ENCODE peak calls at places on chromosomes 4 and X, in ten cellular contexts. I is stimulated activated CD8-positive, alpha-beta memory T cell treated with anti-CD3 and anti-CD28 coated beads, Interleukin-15, amount 100 ng/mL, for 24 hours; L is KBM-7; Y is T-helper 1 cell; H is fibroblast of pulmonary artery; P is activated CD4-positive, CD25-positive, alpha-beta regulatory T cell; S is heart right ventricle; G is activated naive CD4-positive, alpha-beta T cell treated with anti-CD3 and anti-CD28 coated beads for 36 hours; D is aorta; B is A172. U is an unnamed sample.

GRCh38 chrX:110089656-110090404 is 86.9 kb downstream of the TMEM164 start:
- DNase-seq in I (no peak), P (no peak), L (peak), H (peak), D (no peak), G (no peak), B (peak), Y (no peak), S (no peak), U (no peak)

GRCh38 chrX:10360121-10360520 is 203.3 kb downstream of the CLCN4 start:
- DNase-seq in L (no peak), D (no peak), H (no peak), Y (no peak), G (no peak), I (no peak), B (peak), S (no peak), P (no peak), U (no peak)

GRCh38 chr4:85402371-85402770 is 72.6 kb upstream of the ARHGAP24 start:
- DNase-seq in H (peak), S (peak), L (no peak), D (no peak), G (no peak), I (no peak), B (no peak), Y (no peak), P (no peak), U (no peak)

GRCh38 chr4:14410469-14410868 is 591.8 kb upstream of the CPEB2 start:
- DNase-seq in B (no peak), G (no peak), S (no peak), H (no peak), D (no peak), L (no peak), P (no peak), Y (no peak), I (no peak), U (no peak)

GRCh38 chr4:94813221-94813620 is 55.5 kb downstream of the BMPR1B start:
- DNase-seq in G (no peak), S (no peak), P (no peak), L (no peak), I (no peak), B (no peak), Y (no peak), H (no peak), D (no peak), U (no peak)

GRCh38 chr4:42397635-42398447 is 553 bp downstream of the SHISA3 start:
- DNase-seq in I (no peak), Y (peak), H (peak), B (peak), G (peak), L (peak), S (no peak), P (no peak), D (peak), U (no peak)

GRCh38 chr4:140673729-140674128 is 82.5 kb downstream of the TBC1D9 start:
- DNase-seq in Y (no peak), H (no peak), L (no peak), B (no peak), G (no peak), P (no peak), I (no peak), D (no peak), S (no peak), U (no peak)

GRCh38 chr4:138815811-138816210 is 199.8 kb upstream of the NOCT start:
- DNase-seq in H (no peak), I (no peak), Y (no peak), G (no peak), B (no peak), L (no peak), D (no peak), S (no peak), P (no peak), U (no peak)

GRCh38 chr4:108695062-108695461 is 44.7 kb downstream of the OSTC start:
- DNase-seq in H (no peak), L (no peak), G (no peak), P (no peak), B (no peak), D (no peak), S (no peak), I (no peak), Y (no peak), U (no peak)

GRCh38 chr4:156946508-156947197 is 24.9 kb downstream of the PDGFC start:
- DNase-seq in I (no peak), P (no peak), D (no peak), G (no peak), B (peak), H (peak), Y (no peak), S (no peak), L (peak), U (no peak)

GRCh38 chr4:6011271-6011671 is 7.0 kb downstream of the C4orf50 start:
- DNase-seq in G (no peak), Y (no peak), P (no peak), I (no peak), L (peak), B (no peak), D (no peak), S (no peak), H (no peak), U (no peak)

GRCh38 chr4:70670332-70671014 is 4.2 kb upstream of the JCHAIN start:
- DNase-seq in I (no peak), H (no peak), D (no peak), G (no peak), L (no peak), S (no peak), Y (no peak), P (no peak), B (peak), U (no peak)

GRCh38 chrX:40152173-40152705 is 54.5 kb upstream of the BCOR start:
- DNase-seq in D (no peak), H (no peak), G (peak), Y (peak), I (no peak), L (no peak), P (peak), B (no peak), S (no peak), U (peak)

GRCh38 chr4:15238720-15239119 is 189.1 kb upstream of the C1QTNF7 start:
- DNase-seq in Y (peak), B (peak), D (no peak), I (no peak), S (peak), P (no peak), H (peak), G (peak), L (peak), U (no peak)

GRCh38 chr4:115850799-115851509 is 737.5 kb upstream of the NDST4 start:
- DNase-seq in I (no peak), Y (no peak), D (no peak), P (no peak), S (no peak), G (no peak), H (no peak), B (no peak), L (no peak), U (no peak)

GRCh38 chr4:40731792-40732245 is 17.9 kb upstream of the NSUN7 start:
- DNase-seq in I (no peak), D (peak), S (peak), B (no peak), G (peak), P (no peak), L (peak), H (no peak), Y (peak), U (no peak)

GRCh38 chr4:186192068-186192751 is 843 bp downstream of the CYP4V2 start:
- DNase-seq in B (peak), I (no peak), P (peak), G (peak), D (peak), S (peak), Y (no peak), L (peak), H (peak), U (no peak)

GRCh38 chr4:26248647-26249046 is 72.2 kb upstream of the RBPJ start:
- DNase-seq in I (no peak), Y (no peak), D (no peak), L (no peak), B (no peak), S (peak), G (no peak), H (peak), P (no peak), U (no peak)

GRCh38 chrX:31449064-31449463 is 377.2 kb upstream of the FTHL17 start:
- DNase-seq in H (no peak), G (no peak), Y (no peak), B (no peak), P (no peak), I (no peak), S (no peak), D (no peak), L (no peak), U (no peak)

GRCh38 chr4:134219043-134219442 is 17.5 kb upstream of the PABPC4L start:
- DNase-seq in D (no peak), S (no peak), H (no peak), Y (no peak), B (no peak), G (no peak), L (no peak), P (no peak), I (no peak), U (no peak)

GRCh38 chr4:17514865-17515264 is at the start of gene CLRN2:
- DNase-seq in P (no peak), B (no peak), L (no peak), I (no peak), H (no peak), D (no peak), S (no peak), G (no peak), Y (no peak), U (no peak)

GRCh38 chrX:149831473-149831872 is 49.5 kb upstream of the MAGEA8 start:
- DNase-seq in H (no peak), P (no peak), D (no peak), I (no peak), B (no peak), S (no peak), G (no peak), L (no peak), Y (no peak), U (no peak)

GRCh38 chr4:2261110-2261852 is 628 bp downstream of the MXD4 start:
- DNase-seq in B (no peak), G (peak), P (peak), S (peak), H (peak), I (peak), L (no peak), Y (peak), D (peak), U (peak)

GRCh38 chr4:78226279-78226678 is 169.2 kb downstream of the FRAS1 start:
- DNase-seq in Y (no peak), L (no peak), B (no peak), P (no peak), G (no peak), H (no peak), D (no peak), S (no peak), I (no peak), U (no peak)

GRCh38 chrX:5681159-5681558 is 547.5 kb downstream of the NLGN4X start:
- DNase-seq in H (no peak), L (peak), D (no peak), G (no peak), Y (no peak), B (no peak), S (no peak), P (no peak), I (no peak), U (no peak)

GRCh38 chr4:122930877-122931276 is 8.5 kb upstream of the NUDT6 start:
- DNase-seq in Y (no peak), H (peak), L (peak), P (no peak), D (no peak), S (no peak), I (no peak), B (peak), G (no peak), U (no peak)

GRCh38 chr4:105714071-105714521 is 5.5 kb downstream of the GSTCD start:
- DNase-seq in S (no peak), L (peak), I (no peak), D (no peak), P (no peak), G (no peak), Y (no peak), H (no peak), B (no peak), U (no peak)

GRCh38 chrX:37959212-37960021 is 46.9 kb upstream of the SYTL5 start:
- DNase-seq in P (no peak), B (no peak), D (no peak), L (no peak), S (no peak), H (no peak), I (no peak), G (no peak), Y (no peak), U (no peak)

GRCh38 chr4:20299515-20299914 is 47.8 kb downstream of the SLIT2 start:
- DNase-seq in D (no peak), B (peak), G (no peak), P (no peak), S (no peak), L (peak), Y (no peak), I (no peak), H (peak), U (no peak)

U was measured in cardiac septum.